ENCODE peak calls at places on chromosomes 7 and 10, in nine cellular contexts. U is cardiac muscle cell; Q is RWPE1; T is CD8-positive, alpha-beta T cell; Y is psoas muscle; V is HS-5; H is NCI-H524 treated with DMSO at 0.1 percent for 48 hours; S is activated CD8-positive, alpha-beta memory T cell treated with anti-CD3 and anti-CD28 coated beads for 24 hours; E is progenitor cell of endocrine pancreas. C is an unnamed sample.

GRCh38 chr7:107581387-107582013 is 1.5 kb downstream of the BCAP29 start:
- DNase-seq in T (no peak), V (no peak), Q (no peak), U (no peak), S (no peak), Y (no peak), E (no peak), H (no peak), C (no peak)

GRCh38 chr7:18520450-18521235 is 25.1 kb downstream of the HDAC9 start:
- DNase-seq in T (no peak), U (peak), Q (peak), Y (peak), V (peak), E (no peak), H (no peak), S (no peak), C (no peak)

GRCh38 chr7:106776618-106777347 is 88.3 kb upstream of the PIK3CG start:
- DNase-seq in H (no peak), V (no peak), U (no peak), S (no peak), T (no peak), Y (no peak), E (no peak), Q (no peak), C (no peak)

GRCh38 chr7:22121702-22122474 is 176.2 kb upstream of the CDCA7L start:
- DNase-seq in U (peak), E (no peak), Q (no peak), S (peak), H (no peak), T (no peak), V (no peak), Y (no peak), C (no peak)

GRCh38 chr10:28627102-28627501 is 50.2 kb upstream of the BAMBI start:
- DNase-seq in S (no peak), V (no peak), Y (no peak), T (no peak), U (peak), Q (no peak), H (no peak), E (no peak), C (no peak)

GRCh38 chr10:77159538-77160110 is 478.0 kb downstream of the KCNMA1 start:
- DNase-seq in V (no peak), U (peak), Q (no peak), E (no peak), H (no peak), T (no peak), Y (no peak), S (no peak), C (no peak)

GRCh38 chr7:128129224-128129864 is 98.1 kb upstream of the LRRC4 start:
- DNase-seq in V (no peak), H (no peak), E (no peak), S (no peak), Y (no peak), U (no peak), T (no peak), Q (no peak), C (no peak)

GRCh38 chr7:133746847-133747246 is 380.3 kb upstream of the LRGUK start:
- DNase-seq in S (no peak), Q (no peak), Y (no peak), V (no peak), T (no peak), E (no peak), U (no peak), H (no peak), C (no peak)

GRCh38 chr10:70271996-70272924 is 11.5 kb downstream of the NPFFR1 start:
- DNase-seq in S (no peak), Y (no peak), H (no peak), U (no peak), T (no peak), V (no peak), Q (no peak), E (no peak), C (no peak)

GRCh38 chr10:3848768-3849643 is 64.0 kb upstream of the KLF6 start:
- DNase-seq in S (no peak), T (no peak), U (no peak), E (no peak), Q (peak), Y (no peak), H (no peak), V (peak), C (no peak)

GRCh38 chr7:98021588-98022351 is 31.8 kb upstream of the OCM2 start:
- DNase-seq in T (peak), E (peak), H (no peak), S (peak), Y (peak), Q (peak), U (peak), V (no peak), C (peak)

GRCh38 chr7:157854066-157854891 is 517.5 kb downstream of the DNAJB6 start:
- DNase-seq in T (no peak), S (no peak), E (no peak), U (no peak), Q (no peak), H (no peak), Y (peak), V (no peak), C (no peak)

GRCh38 chr7:29811597-29811996 is 5.3 kb downstream of the WIPF3 start:
- DNase-seq in V (no peak), Y (no peak), Q (no peak), H (peak), T (no peak), U (no peak), E (no peak), S (no peak), C (no peak)

GRCh38 chr10:71728218-71728737 is 8.7 kb upstream of the C10orf105 start:
- DNase-seq in V (no peak), U (no peak), E (no peak), H (peak), Y (no peak), T (no peak), S (no peak), Q (no peak), C (no peak)

GRCh38 chr10:103748020-103748419 is 107.4 kb downstream of the SH3PXD2A start:
- DNase-seq in Q (no peak), E (no peak), T (no peak), S (no peak), H (no peak), Y (no peak), U (no peak), V (no peak), C (peak)

GRCh38 chr7:96181174-96181573 is 140.7 kb downstream of the SLC25A13 start:
- DNase-seq in Y (no peak), T (no peak), S (no peak), H (no peak), U (peak), Q (no peak), E (no peak), V (no peak), C (no peak)

GRCh38 chr10:13969792-13970140 is 361.0 kb downstream of the FRMD4A start:
- DNase-seq in E (no peak), H (no peak), V (no peak), U (no peak), T (no peak), S (no peak), Q (no peak), Y (no peak), C (no peak)

GRCh38 chr7:127666602-127667001 is 14.6 kb downstream of the SND1 start:
- DNase-seq in S (no peak), V (no peak), Q (no peak), Y (no peak), U (no peak), E (no peak), T (no peak), H (no peak), C (no peak)

GRCh38 chr10:79140083-79140793 is 71.5 kb downstream of the ZMIZ1 start:
- DNase-seq in Y (no peak), V (no peak), E (no peak), H (no peak), S (no peak), T (no peak), Q (no peak), U (no peak), C (no peak)

GRCh38 chr10:118838364-118838763 is 83.6 kb upstream of the CACUL1 start:
- DNase-seq in S (no peak), E (no peak), H (no peak), Y (no peak), U (no peak), V (no peak), T (no peak), Q (no peak), C (no peak)

C was measured in activated T-helper 1 cell treated with anti-CD3 and anti-CD28 coated beads, Interleukin-12 subunit alpha, Interleukin-12 subunit beta, Interleukin-2, Interleukin-4 antibody, amounts not matched to agents 30 ng/mL and 10 ng/mL and 1 ng/mL, durations not matched to agents 14 hours and 24 hours and 36 hours.